ENCODE peak calls at places on chromosomes 11 and 22, in five cellular contexts. D is suprapubic skin, N is keratinocyte, K is HFF-Myc, R is body of pancreas. E is an unnamed sample.

GRCh38 chr22:28907311-28908008 is 24.1 kb downstream of the ZNRF3 start:
- DNase-seq in D (no peak), N (no peak), K (peak), R (no peak), E (no peak)

GRCh38 chr22:32535531-32536190 is 61.0 kb downstream of the FBXO7 start:
- DNase-seq in D (no peak), N (no peak), K (no peak), R (no peak), E (no peak)

GRCh38 chr11:28559497-28559896 is 451.3 kb downstream of the METTL15 start:
- DNase-seq in D (no peak), N (no peak), K (no peak), R (no peak), E (no peak)

GRCh38 chr11:8933931-8934330 is 1.2 kb upstream of the C11orf16 start:
- DNase-seq in D (no peak), N (no peak), K (no peak), R (no peak), E (no peak)

GRCh38 chr22:36036167-36036624 is 7.6 kb upstream of the RBFOX2 start:
- DNase-seq in D (no peak), N (no peak), K (no peak), R (no peak), E (no peak)

GRCh38 chr11:74195828-74196227 is 24.7 kb downstream of the PPME1 start:
- DNase-seq in D (no peak), N (no peak), K (no peak), R (no peak), E (no peak)

GRCh38 chr11:132683602-132684001 is 848.7 kb downstream of the OPCML start:
- DNase-seq in D (no peak), N (no peak), K (no peak), R (no peak), E (no peak)

GRCh38 chr22:23826510-23827350 is 12.1 kb downstream of the DERL3 start:
- DNase-seq in D (no peak), N (no peak), K (no peak), R (no peak), E (peak)

GRCh38 chr11:65553301-65554001 is 4.7 kb downstream of the LTBP3 start:
- DNase-seq in D (no peak), N (no peak), K (no peak), R (no peak), E (peak)

GRCh38 chr11:134154441-134154840 is 69.3 kb downstream of the NCAPD3 start:
- DNase-seq in D (no peak), N (no peak), K (no peak), R (no peak), E (no peak)

GRCh38 chr11:77467233-77467632 is 6.7 kb downstream of the PAK1 start:
- DNase-seq in D (no peak), N (no peak), K (no peak), R (no peak), E (no peak)

GRCh38 chr11:18668131-18668530 is 30.4 kb upstream of the TMEM86A start:
- DNase-seq in D (no peak), N (no peak), K (no peak), R (no peak), E (no peak)

GRCh38 chr22:28896611-28897010 is 13.2 kb downstream of the ZNRF3 start:
- DNase-seq in D (no peak), N (no peak), K (no peak), R (no peak), E (no peak)

GRCh38 chr11:2289859-2290258 is 11.9 kb downstream of the C11orf21 start:
- DNase-seq in D (no peak), N (no peak), K (no peak), R (peak), E (peak)

GRCh38 chr11:134476435-134477021 is 64.5 kb upstream of the B3GAT1 start:
- DNase-seq in D (no peak), N (no peak), K (no peak), R (no peak), E (no peak)

GRCh38 chr11:71542856-71543743 is 5.1 kb upstream of the KRTAP5-9 start:
- DNase-seq in D (no peak), N (no peak), K (no peak), R (no peak), E (no peak)

GRCh38 chr11:44267366-44268072 is 42.4 kb downstream of the ALX4 start:
- DNase-seq in D (no peak), N (no peak), K (no peak), R (no peak), E (no peak)

GRCh38 chr11:121104223-121104831 is 3.3 kb downstream of the TECTA start:
- DNase-seq in D (no peak), N (no peak), K (no peak), R (no peak), E (no peak)
- TF ChIP-seq CTCF in D (no peak), N (peak), K (peak), R (no peak), E (no peak)

GRCh38 chr11:105032495-105032894 is 2.4 kb downstream of the CASP1 start:
- DNase-seq in D (no peak), N (no peak), K (no peak), R (no peak), E (no peak)
- H3K4me3 ChIP-seq in D (no peak), N (no peak), K (no peak), R (no peak), E (no peak)

GRCh38 chr11:123407124-123407995 is 22.7 kb upstream of the GRAMD1B start:
- DNase-seq in D (no peak), N (peak), K (peak), R (peak), E (no peak)
- TF ChIP-seq CTCF in D (peak), N (peak), K (peak), R (peak), E (peak)

DNA sequence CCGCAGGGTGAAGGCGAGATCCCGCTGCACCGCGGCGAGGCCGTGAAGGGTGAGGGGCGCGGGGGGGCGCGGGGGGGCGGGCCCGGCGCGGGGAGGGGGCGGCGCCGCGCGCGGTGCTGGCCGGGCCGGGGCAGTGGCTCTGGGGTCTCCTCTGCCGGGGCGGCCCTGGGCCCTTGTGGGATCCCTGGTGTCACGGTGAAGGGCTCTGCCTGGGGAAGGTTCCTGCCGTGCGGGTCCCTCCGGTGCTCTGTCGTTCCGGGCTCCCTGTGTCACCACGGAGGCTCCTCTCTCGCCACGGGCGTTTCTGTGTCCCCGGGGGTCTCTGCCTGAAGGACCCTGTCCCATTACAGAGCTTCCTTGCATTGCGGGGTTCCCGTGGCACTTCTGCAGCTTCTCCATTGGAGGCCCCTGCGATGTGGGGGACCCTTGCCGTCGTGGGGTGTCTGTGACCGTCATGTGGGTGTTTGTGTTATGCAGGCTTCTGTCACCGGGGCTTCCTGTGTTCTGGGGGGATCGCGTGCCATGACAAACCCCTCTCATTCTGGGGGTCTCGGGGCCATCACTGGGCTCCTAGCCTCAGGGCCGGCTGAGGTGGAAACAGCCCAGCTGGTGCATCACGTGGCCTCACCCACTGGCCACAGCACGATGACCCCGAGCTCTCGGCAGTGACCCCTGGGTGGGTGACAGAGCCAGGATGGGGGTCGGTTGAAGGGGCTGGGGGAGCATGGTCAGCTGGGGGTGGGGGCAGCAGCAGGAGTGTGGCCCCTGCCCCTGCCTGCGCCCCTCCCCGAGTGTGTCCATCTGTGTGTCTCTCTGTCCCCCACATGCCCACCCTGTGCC is 25.3 kb downstream of the SHANK3 start:
- DNase-seq in D (peak), N (no peak), K (no peak), R (no peak), E (peak)
- H3K4me3 ChIP-seq in D (peak), N (peak), K (peak), R (no peak), E (peak)

DNA sequence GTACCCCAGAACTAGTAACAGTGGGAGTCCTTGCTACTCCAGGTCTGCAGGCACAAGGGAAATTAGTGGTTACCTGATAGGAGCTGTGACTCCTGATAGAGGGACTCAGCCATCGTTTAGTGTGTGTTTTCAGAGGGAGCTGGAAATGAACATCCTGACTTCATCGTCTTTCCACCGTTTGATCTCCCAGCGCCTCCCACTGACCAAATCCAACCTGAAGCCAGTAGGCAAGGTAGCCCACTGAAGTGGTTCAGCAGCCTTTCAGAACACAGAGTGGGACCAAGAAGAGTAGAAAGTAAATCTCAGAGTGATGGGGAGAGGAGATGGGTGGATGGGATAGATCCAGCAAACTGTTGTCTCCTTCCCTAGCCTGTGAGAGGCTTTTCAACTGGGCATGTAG is 385.9 kb downstream of the INSC start:
- DNase-seq in D (no peak), N (no peak), K (no peak), R (no peak), E (no peak)
- TF ChIP-seq CTCF in D (no peak), N (no peak), K (no peak), R (no peak), E (no peak)

GRCh38 chr11:47269829-47270305 is at the start of gene MADD:
- DNase-seq in D (peak), N (no peak), K (no peak), R (peak), E (peak)
- H3K4me3 ChIP-seq in D (peak), N (peak), K (peak), R (peak), E (peak)

DNA sequence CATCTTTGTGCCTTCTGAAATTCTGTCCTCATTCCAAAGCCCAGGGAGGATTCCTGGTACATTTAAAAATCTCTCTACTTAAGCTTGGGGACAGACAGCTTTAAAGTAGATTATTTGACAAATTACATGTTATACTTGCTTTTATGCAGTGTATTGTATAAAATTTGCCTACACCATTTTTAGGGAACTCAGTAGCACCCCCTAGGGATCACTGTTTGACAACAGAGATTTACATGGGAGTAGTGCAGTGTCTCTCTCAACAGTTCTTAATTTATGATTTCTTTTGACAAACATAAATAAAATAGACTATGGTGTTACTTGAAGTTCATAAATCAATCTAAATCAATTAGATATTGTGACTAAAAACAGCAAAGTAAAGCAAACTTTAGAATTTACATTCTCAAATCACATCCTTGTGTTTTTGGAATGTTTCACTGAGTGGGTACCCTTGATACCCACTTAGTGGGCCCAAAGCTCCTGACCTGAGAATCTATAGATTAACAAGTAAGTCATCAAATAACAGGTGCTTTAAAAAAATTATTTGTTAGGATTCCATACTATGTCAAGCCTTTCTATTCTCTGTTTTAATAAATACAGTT is 428.8 kb downstream of the DYNC2H1 start:
- DNase-seq in D (no peak), N (no peak), K (peak), R (no peak), E (no peak)
- TF ChIP-seq CTCF in D (no peak), N (no peak), K (peak), R (peak), E (peak)

DNA sequence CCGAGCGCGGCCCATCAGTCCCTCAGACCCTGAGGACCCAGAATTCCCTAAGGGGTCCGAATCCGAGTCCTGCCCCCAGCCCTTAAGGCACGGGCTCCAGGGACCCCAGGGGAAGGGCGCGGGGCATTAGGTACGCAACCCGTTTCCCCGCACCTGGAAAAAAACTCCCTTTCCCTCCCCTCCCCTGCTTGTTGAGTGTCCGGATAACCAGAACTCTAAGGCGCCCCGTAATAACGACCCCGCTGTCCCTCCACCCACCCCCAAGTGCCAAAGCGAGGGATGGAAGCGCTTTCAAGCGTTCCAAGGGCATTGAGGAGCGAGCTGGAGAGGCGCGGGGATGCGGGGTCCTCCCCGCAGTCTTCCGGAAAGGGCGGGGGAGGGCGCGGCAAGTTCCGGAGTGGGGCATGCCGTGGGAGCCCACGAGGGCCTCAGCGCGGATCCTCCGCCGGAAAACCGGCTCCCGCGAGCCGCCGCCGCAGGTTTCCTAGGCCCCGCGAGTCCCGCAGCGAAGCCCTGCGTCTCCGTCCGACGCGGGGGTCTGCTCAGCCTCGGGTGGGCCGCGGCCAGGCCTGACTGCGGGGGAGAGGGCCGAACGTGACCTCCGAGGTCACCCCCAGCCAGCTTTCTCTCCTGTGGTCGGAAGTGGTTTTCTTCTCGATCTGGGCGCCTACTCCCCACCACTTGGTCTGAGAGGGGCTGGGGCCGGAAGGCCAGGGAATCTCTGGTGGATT is 3.9 kb upstream of the CCND1 start:
- DNase-seq in D (no peak), N (no peak), K (no peak), R (no peak), E (peak)
- H3K4me3 ChIP-seq in D (peak), N (peak), K (peak), R (no peak), E (no peak)

GRCh38 chr22:21624880-21625791 is 4.7 kb downstream of the YDJC start:
- DNase-seq in D (no peak), N (no peak), K (no peak), R (no peak), E (no peak)

GRCh38 chr22:21623402-21623970 is 6.3 kb downstream of the YDJC start:
- DNase-seq in D (no peak), N (no peak), K (no peak), R (no peak), E (no peak)

GRCh38 chr22:21622624-21623401 is 7.0 kb downstream of the YDJC start:
- DNase-seq in D (no peak), N (no peak), K (no peak), R (no peak), E (no peak)

GRCh38 chr22:21626073-21626734 is 3.6 kb downstream of the YDJC start:
- DNase-seq in D (no peak), N (no peak), K (no peak), R (no peak), E (no peak)

GRCh38 chr22:21624120-21624879 is 5.5 kb downstream of the YDJC start:
- DNase-seq in D (no peak), N (no peak), K (no peak), R (no peak), E (no peak)
- TF ChIP-seq CTCF in D (peak), N (peak), K (peak), R (no peak), E (peak)